ENCODE peak calls at places on chromosome 5, in six cellular contexts. Y is AG04450, F is heart left ventricle, N is heart right ventricle, D is progenitor cell of endocrine pancreas, I is A673. J is an unnamed sample.

GRCh38 chr5:172805736-172806255 is 28.3 kb upstream of the ERGIC1 start:
- DNase-seq in N (no peak), I (no peak), F (no peak), D (no peak), Y (no peak), J (no peak)

GRCh38 chr5:16750445-16750844 is 133.6 kb upstream of the RETREG1 start:
- DNase-seq in N (no peak), Y (no peak), I (no peak), F (no peak), D (no peak), J (no peak)

GRCh38 chr5:96703384-96703910 is 41.3 kb downstream of the CAST start:
- DNase-seq in N (no peak), D (no peak), I (no peak), F (no peak), Y (no peak), J (peak)

GRCh38 chr5:143124593-143124992 is 278.9 kb downstream of the NR3C1 start:
- DNase-seq in Y (no peak), D (no peak), N (no peak), I (peak), F (no peak), J (no peak)

GRCh38 chr5:31362931-31363568 is 168.8 kb downstream of the DROSHA start:
- DNase-seq in I (no peak), D (no peak), Y (no peak), F (no peak), N (no peak), J (no peak)

GRCh38 chr5:157596449-157596848 is 20.9 kb upstream of the ADAM19 start:
- DNase-seq in I (no peak), D (no peak), N (no peak), Y (no peak), F (no peak), J (no peak)

GRCh38 chr5:98341711-98342042 is 431.8 kb upstream of the RGMB start:
- DNase-seq in F (no peak), Y (no peak), I (no peak), D (no peak), N (no peak), J (no peak)

GRCh38 chr5:65734921-65735320 is 12.9 kb downstream of the NLN start:
- DNase-seq in D (no peak), N (no peak), Y (no peak), F (no peak), I (no peak), J (no peak)

GRCh38 chr5:177496111-177497010 is 1.0 kb downstream of the PDLIM7 start:
- DNase-seq in I (peak), Y (peak), N (peak), F (peak), D (peak), J (peak)
- TF ChIP-seq CTCF in I (peak), Y (peak), N (no peak), F (no peak), D (peak), J (no peak)

DNA sequence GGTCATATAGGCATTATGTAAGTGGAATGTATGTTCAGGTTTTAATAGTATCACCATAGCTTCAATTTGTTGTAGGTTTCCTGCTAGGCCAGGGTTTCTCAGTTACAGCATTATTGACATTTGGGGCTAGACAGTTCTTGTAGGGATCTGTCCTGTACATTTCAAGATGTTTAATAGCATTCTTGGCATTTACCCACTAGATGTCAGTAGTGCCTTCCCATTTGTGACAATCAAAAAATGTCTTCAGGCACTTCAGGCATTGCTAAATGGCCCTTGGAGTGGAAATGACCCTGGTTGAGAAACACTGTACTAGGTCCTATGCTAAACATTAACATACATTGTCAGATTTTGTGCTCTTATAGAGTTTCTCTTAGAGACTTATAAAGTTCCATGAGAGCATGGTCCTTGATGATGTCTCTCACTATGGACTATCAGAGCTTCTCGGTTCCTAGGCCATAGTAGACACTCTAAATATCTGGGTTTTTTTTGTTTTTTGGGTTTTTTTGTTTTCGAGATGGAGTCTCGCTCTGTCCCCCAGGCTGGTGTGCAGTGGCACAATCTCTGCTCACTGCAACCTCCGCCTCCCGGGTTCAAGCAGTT is 1.4 kb downstream of the KIF20A start:
- DNase-seq in F (no peak), N (no peak), I (peak), Y (peak), D (no peak), J (peak)
- TF ChIP-seq CTCF in F (no peak), N (peak), I (peak), Y (peak), D (peak), J (peak)

DNA sequence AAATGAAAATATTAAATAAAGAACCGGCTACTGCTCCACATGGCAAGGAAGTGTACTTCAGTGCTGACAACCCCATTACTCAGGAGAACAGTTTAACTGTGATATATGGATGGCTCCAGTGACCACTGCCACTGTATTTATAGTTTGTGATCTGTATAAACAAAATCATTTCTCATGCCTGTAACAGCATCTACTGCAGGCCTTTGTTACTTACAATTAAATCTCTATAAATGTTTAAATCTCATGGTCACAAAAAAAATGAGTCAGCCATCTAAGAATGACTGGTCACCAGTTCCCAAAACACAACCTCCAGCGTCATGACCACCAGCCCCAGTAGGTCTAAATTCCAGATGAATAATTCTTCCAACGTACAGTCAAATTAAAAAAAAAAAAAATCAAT is 24.6 kb downstream of the SERINC5 start:
- DNase-seq in D (no peak), N (no peak), F (no peak), I (no peak), Y (no peak), J (no peak)
- TF ChIP-seq CTCF in D (no peak), N (no peak), F (no peak), I (no peak), Y (no peak), J (no peak)

GRCh38 chr5:160970605-160971191 is 118.7 kb upstream of the ATP10B start:
- DNase-seq in D (no peak), F (no peak), Y (no peak), I (peak), N (no peak), J (no peak)
- TF ChIP-seq CTCF in D (peak), F (no peak), Y (no peak), I (peak), N (no peak), J (peak)

GRCh38 chr5:90383903-90384302 is 25.7 kb downstream of the CETN3 start:
- DNase-seq in I (no peak), Y (no peak), F (no peak), N (no peak), D (no peak), J (no peak)

GRCh38 chr5:90384389-90384788 is 25.2 kb downstream of the CETN3 start:
- DNase-seq in Y (no peak), D (no peak), N (no peak), I (no peak), F (no peak), J (no peak)

GRCh38 chr5:90387508-90387907 is 22.0 kb downstream of the CETN3 start:
- DNase-seq in Y (no peak), D (no peak), I (no peak), N (no peak), F (no peak), J (no peak)

GRCh38 chr5:90390326-90390725 is 19.2 kb downstream of the CETN3 start:
- DNase-seq in Y (no peak), N (no peak), F (no peak), I (no peak), D (no peak), J (no peak)

GRCh38 chr5:90386099-90386710 is 23.4 kb downstream of the CETN3 start:
- DNase-seq in Y (no peak), I (peak), N (no peak), F (no peak), D (no peak), J (no peak)
- TF ChIP-seq CTCF in Y (peak), I (peak), N (peak), F (peak), D (peak), J (peak)

DNA sequence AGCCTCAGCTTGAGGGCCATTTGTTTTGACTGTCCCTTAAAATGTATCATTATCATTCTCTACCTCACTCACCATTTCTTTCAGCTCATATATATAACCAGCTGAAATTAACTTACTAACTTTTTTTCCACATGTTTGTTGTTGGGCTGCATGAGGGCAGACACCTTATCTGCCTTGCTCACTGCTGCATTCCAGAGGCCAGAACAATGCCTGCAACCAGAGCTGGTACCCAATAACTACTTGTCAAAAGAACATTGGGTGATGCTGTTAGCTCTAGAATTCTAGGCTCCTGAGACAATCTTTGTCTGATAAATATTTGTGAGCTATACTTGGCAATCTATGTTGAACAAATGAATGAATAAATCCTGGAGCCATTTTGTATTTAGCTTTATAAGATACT is 68.3 kb downstream of the HTR4 start:
- DNase-seq in I (no peak), D (no peak), Y (no peak), F (no peak), N (no peak), J (no peak)
- TF ChIP-seq CTCF in I (no peak), D (no peak), Y (no peak), F (no peak), N (no peak), J (no peak)

GRCh38 chr5:37063739-37064138 is 185.4 kb downstream of the CPLANE1 start:
- DNase-seq in D (no peak), F (no peak), Y (no peak), I (no peak), N (no peak), J (no peak)

GRCh38 chr5:37060030-37060429 is 183.5 kb downstream of the NIPBL start:
- DNase-seq in F (no peak), N (no peak), I (no peak), D (no peak), Y (no peak), J (no peak)

DNA sequence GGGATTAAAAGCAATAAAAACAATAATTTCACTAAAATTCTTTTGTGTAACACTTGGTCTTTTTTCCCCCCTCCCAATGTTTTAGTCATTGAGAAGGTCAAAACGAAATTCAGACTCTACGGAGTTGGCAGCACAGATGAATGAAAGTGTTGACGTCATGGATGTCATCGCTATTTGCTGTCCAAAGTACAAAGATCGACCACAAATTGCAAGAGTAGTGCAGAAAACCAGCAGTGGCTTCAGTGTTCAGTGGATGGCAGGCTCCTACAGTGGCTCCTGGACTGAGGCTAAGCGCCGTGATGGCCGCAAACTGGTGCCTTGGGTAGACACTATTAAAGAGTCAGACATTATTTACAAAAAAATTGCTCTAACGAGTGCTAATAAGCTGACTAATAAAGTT is 184.7 kb downstream of the CPLANE1 start:
- DNase-seq in N (no peak), Y (no peak), D (no peak), I (no peak), F (no peak), J (no peak)
- TF ChIP-seq CTCF in N (no peak), Y (no peak), D (no peak), I (no peak), F (no peak), J (no peak)